ENCODE peak calls at places on chromosomes 4 and X, in seven cellular contexts. One of them, this sample, is unnamed.

GRCh38 chr4:8920969-8921368 is 49.3 kb upstream of the HMX1 start:
- DNase-seq in breast epithelium: peak; percentile 7
- DNase-seq in K562: no peak
- DNase-seq in ovary: no peak
- DNase-seq in neural crest cell: no peak
- DNase-seq in AG09319: no peak
- DNase-seq in nephron progenitor cell: no peak
- DNase-seq in this sample: no peak

GRCh38 chrX:20274121-20274520 is 7.4 kb upstream of the RPS6KA3 start:
- DNase-seq in breast epithelium: no peak
- DNase-seq in K562: no peak
- DNase-seq in ovary: no peak
- DNase-seq in neural crest cell: no peak
- DNase-seq in AG09319: no peak
- DNase-seq in nephron progenitor cell: no peak
- DNase-seq in this sample: no peak

GRCh38 chr4:8599657-8600056 is 7.1 kb downstream of the CPZ start:
- DNase-seq in breast epithelium: no peak
- DNase-seq in K562: peak; percentile 45
- DNase-seq in ovary: peak; percentile 66
- DNase-seq in neural crest cell: no peak
- DNase-seq in AG09319: no peak
- DNase-seq in nephron progenitor cell: no peak
- DNase-seq in this sample: peak; percentile 74

GRCh38 chrX:81120936-81121351 is 80.8 kb downstream of the HMGN5 start:
- DNase-seq in breast epithelium: peak; percentile 20
- DNase-seq in K562: peak; percentile 17
- DNase-seq in ovary: peak; percentile 23
- DNase-seq in neural crest cell: peak; percentile 30
- DNase-seq in AG09319: no peak
- DNase-seq in nephron progenitor cell: peak; percentile 47
- DNase-seq in this sample: no peak

GRCh38 chr4:98996056-98996941 is 778 bp downstream of the METAP1 start:
- DNase-seq in breast epithelium: no peak
- DNase-seq in K562: peak; percentile 27
- DNase-seq in ovary: no peak
- DNase-seq in neural crest cell: no peak
- DNase-seq in AG09319: no peak
- DNase-seq in nephron progenitor cell: no peak
- DNase-seq in this sample: no peak

GRCh38 chr4:25790024-25790423 is 72.8 kb downstream of the SEL1L3 start:
- DNase-seq in breast epithelium: no peak
- DNase-seq in K562: no peak
- DNase-seq in ovary: no peak
- DNase-seq in neural crest cell: no peak
- DNase-seq in AG09319: no peak
- DNase-seq in nephron progenitor cell: no peak
- DNase-seq in this sample: no peak

GRCh38 chr4:143514432-143514831 is 930 bp downstream of the SMARCA5 start:
- DNase-seq in breast epithelium: peak; percentile 32
- DNase-seq in K562: peak; percentile 65
- DNase-seq in ovary: peak; percentile 65
- DNase-seq in neural crest cell: peak; percentile 49
- DNase-seq in AG09319: no peak
- DNase-seq in nephron progenitor cell: peak; percentile 49
- DNase-seq in this sample: no peak

GRCh38 chr4:183449193-183449888 is 4.9 kb downstream of the CDKN2AIP start:
- DNase-seq in breast epithelium: no peak
- DNase-seq in K562: no peak
- DNase-seq in ovary: no peak
- DNase-seq in neural crest cell: no peak
- DNase-seq in AG09319: no peak
- DNase-seq in nephron progenitor cell: no peak
- DNase-seq in this sample: peak; percentile 78

GRCh38 chr4:87050596-87050995 is 115.8 kb downstream of the AFF1 start:
- DNase-seq in breast epithelium: no peak
- DNase-seq in K562: no peak
- DNase-seq in ovary: no peak
- DNase-seq in neural crest cell: no peak
- DNase-seq in AG09319: no peak
- DNase-seq in nephron progenitor cell: no peak
- DNase-seq in this sample: no peak

GRCh38 chr4:53620956-53621355 is 29.7 kb upstream of the LNX1 start:
- DNase-seq in breast epithelium: no peak
- DNase-seq in K562: no peak
- DNase-seq in ovary: no peak
- DNase-seq in neural crest cell: no peak
- DNase-seq in AG09319: no peak
- DNase-seq in nephron progenitor cell: no peak
- DNase-seq in this sample: no peak

GRCh38 chr4:101669138-101669831 is 121.2 kb upstream of the BANK1 start:
- DNase-seq in breast epithelium: no peak
- DNase-seq in K562: no peak
- DNase-seq in ovary: no peak
- DNase-seq in neural crest cell: no peak
- DNase-seq in AG09319: no peak
- DNase-seq in nephron progenitor cell: no peak
- DNase-seq in this sample: no peak

GRCh38 chr4:184385705-184386141 is 88.6 kb downstream of the IRF2 start:
- DNase-seq in breast epithelium: peak; percentile 55
- DNase-seq in K562: no peak
- DNase-seq in ovary: no peak
- DNase-seq in neural crest cell: no peak
- DNase-seq in AG09319: no peak
- DNase-seq in nephron progenitor cell: no peak
- DNase-seq in this sample: no peak

GRCh38 chr4:76545161-76545884 is 110.3 kb downstream of the SHROOM3 start:
- DNase-seq in breast epithelium: no peak
- DNase-seq in K562: no peak
- DNase-seq in ovary: no peak
- DNase-seq in neural crest cell: no peak
- DNase-seq in AG09319: no peak
- DNase-seq in nephron progenitor cell: peak; percentile 32
- DNase-seq in this sample: no peak

GRCh38 chr4:114758066-114758465 is 159.5 kb downstream of the UGT8 start:
- DNase-seq in breast epithelium: no peak
- DNase-seq in K562: no peak
- DNase-seq in ovary: no peak
- DNase-seq in neural crest cell: no peak
- DNase-seq in AG09319: no peak
- DNase-seq in nephron progenitor cell: no peak
- DNase-seq in this sample: no peak

GRCh38 chr4:124785645-124786044 is 73.1 kb upstream of the ANKRD50 start:
- DNase-seq in breast epithelium: no peak
- DNase-seq in K562: no peak
- DNase-seq in ovary: no peak
- DNase-seq in neural crest cell: no peak
- DNase-seq in AG09319: no peak
- DNase-seq in nephron progenitor cell: no peak
- DNase-seq in this sample: no peak

GRCh38 chr4:2248044-2248780 is 6.3 kb upstream of the HAUS3 start:
- DNase-seq in breast epithelium: peak; percentile 15
- DNase-seq in K562: no peak
- DNase-seq in ovary: no peak
- DNase-seq in neural crest cell: no peak
- DNase-seq in AG09319: no peak
- DNase-seq in nephron progenitor cell: peak; percentile 1
- DNase-seq in this sample: no peak

GRCh38 chrX:103254171-103254824 is 657 bp downstream of the TCEAL8 start:
- DNase-seq in breast epithelium: peak; percentile 24
- DNase-seq in K562: peak; percentile 48
- DNase-seq in ovary: peak; percentile 68
- DNase-seq in neural crest cell: peak; percentile 20
- DNase-seq in AG09319: no peak
- DNase-seq in nephron progenitor cell: peak; percentile 71
- DNase-seq in this sample: no peak

GRCh38 chrX:32118832-32119231 is 1047.0 kb upstream of the FTHL17 start:
- DNase-seq in breast epithelium: no peak
- DNase-seq in K562: no peak
- DNase-seq in ovary: no peak
- DNase-seq in neural crest cell: no peak
- DNase-seq in AG09319: no peak
- DNase-seq in nephron progenitor cell: no peak
- DNase-seq in this sample: no peak

DNA sequence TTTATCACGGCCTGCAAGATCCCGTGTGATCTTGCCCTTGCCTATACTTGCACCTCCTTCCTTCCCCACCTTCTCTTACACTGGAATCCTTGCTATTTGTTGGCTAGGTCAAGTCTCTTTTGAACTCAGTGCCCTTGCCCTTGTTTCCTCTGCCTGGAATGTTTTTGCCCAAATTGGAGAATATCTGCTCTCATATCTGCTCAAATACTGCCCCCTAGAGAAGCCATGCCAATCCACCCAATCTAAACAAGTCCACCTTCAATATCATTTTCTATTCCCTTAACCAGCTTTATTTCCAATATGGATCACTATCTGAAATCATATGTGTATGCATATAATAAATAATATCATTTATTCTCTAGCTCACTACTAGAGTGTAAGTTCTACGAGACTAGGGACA is 1044.2 kb upstream of the FTHL17 start:
- DNase-seq in breast epithelium: no peak
- DNase-seq in K562: peak; percentile 6
- DNase-seq in ovary: no peak
- DNase-seq in neural crest cell: no peak
- DNase-seq in AG09319: no peak
- DNase-seq in nephron progenitor cell: no peak
- DNase-seq in this sample: no peak
- TF ChIP-seq CTCF in breast epithelium: no peak
- TF ChIP-seq CTCF in K562: no peak
- TF ChIP-seq CTCF in ovary: no peak
- TF ChIP-seq CTCF in neural crest cell: no peak
- TF ChIP-seq CTCF in AG09319: no peak
- TF ChIP-seq CTCF in nephron progenitor cell: no peak
- TF ChIP-seq CTCF in this sample: no peak

GRCh38 chr4:153346563-153346962 is 2.1 kb downstream of the MND1 start:
- DNase-seq in breast epithelium: no peak
- DNase-seq in K562: peak; percentile 16
- DNase-seq in ovary: no peak
- DNase-seq in neural crest cell: no peak
- DNase-seq in AG09319: no peak
- DNase-seq in nephron progenitor cell: no peak
- DNase-seq in this sample: no peak
- TF ChIP-seq CTCF in breast epithelium: no peak
- TF ChIP-seq CTCF in K562: peak; percentile 16
- TF ChIP-seq CTCF in ovary: no peak
- TF ChIP-seq CTCF in neural crest cell: no peak
- TF ChIP-seq CTCF in AG09319: peak; percentile 20
- TF ChIP-seq CTCF in nephron progenitor cell: no peak
- TF ChIP-seq CTCF in this sample: no peak

GRCh38 chrX:68175569-68175968 is 257.7 kb downstream of the OPHN1 start:
- DNase-seq in breast epithelium: no peak
- DNase-seq in K562: no peak
- DNase-seq in ovary: no peak
- DNase-seq in neural crest cell: no peak
- DNase-seq in AG09319: no peak
- DNase-seq in nephron progenitor cell: no peak
- DNase-seq in this sample: no peak
- TF ChIP-seq CTCF in breast epithelium: no peak
- TF ChIP-seq CTCF in K562: no peak
- TF ChIP-seq CTCF in ovary: no peak
- TF ChIP-seq CTCF in neural crest cell: no peak
- TF ChIP-seq CTCF in AG09319: no peak
- TF ChIP-seq CTCF in nephron progenitor cell: no peak
- TF ChIP-seq CTCF in this sample: no peak

DNA sequence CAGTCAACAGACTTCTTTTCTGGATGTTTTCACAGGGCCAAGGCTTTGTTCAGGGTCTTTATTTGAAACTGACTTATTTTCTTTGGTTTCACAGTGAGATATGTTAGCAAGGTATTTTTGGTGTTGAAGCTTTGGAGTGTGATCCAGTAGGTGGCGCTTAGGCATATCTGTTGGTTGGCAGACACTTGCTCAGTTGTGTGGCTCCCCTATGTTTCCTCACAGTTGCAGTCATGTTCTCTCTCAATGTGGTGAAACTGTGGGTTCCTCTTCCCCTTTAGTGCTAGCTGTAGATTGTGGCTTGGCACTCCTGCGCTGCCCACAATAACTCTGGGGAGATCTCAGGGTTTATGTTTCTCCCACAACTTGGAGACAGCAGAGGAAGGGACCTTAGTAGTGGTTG is 460.8 kb downstream of the SLITRK2 start:
- DNase-seq in breast epithelium: no peak
- DNase-seq in K562: no peak
- DNase-seq in ovary: no peak
- DNase-seq in neural crest cell: no peak
- DNase-seq in AG09319: no peak
- DNase-seq in nephron progenitor cell: no peak
- DNase-seq in this sample: no peak
- TF ChIP-seq CTCF in breast epithelium: no peak
- TF ChIP-seq CTCF in K562: no peak
- TF ChIP-seq CTCF in ovary: no peak
- TF ChIP-seq CTCF in neural crest cell: peak; percentile 49
- TF ChIP-seq CTCF in AG09319: no peak
- TF ChIP-seq CTCF in nephron progenitor cell: peak; percentile 24
- TF ChIP-seq CTCF in this sample: no peak

GRCh38 chrX:413322-414201 is 26.9 kb upstream of the PPP2R3B start:
- DNase-seq in breast epithelium: no peak
- DNase-seq in K562: no peak
- DNase-seq in ovary: no peak
- DNase-seq in neural crest cell: peak; percentile 20
- DNase-seq in AG09319: no peak
- DNase-seq in nephron progenitor cell: peak; percentile 52
- DNase-seq in this sample: no peak
- TF ChIP-seq CTCF in breast epithelium: no peak
- TF ChIP-seq CTCF in K562: no peak
- TF ChIP-seq CTCF in ovary: no peak
- TF ChIP-seq CTCF in neural crest cell: no peak
- TF ChIP-seq CTCF in AG09319: no peak
- TF ChIP-seq CTCF in nephron progenitor cell: no peak
- TF ChIP-seq CTCF in this sample: peak; percentile 35